ENCODE peak calls at places on chromosomes 13 and 19, in five cellular contexts. One of them, this sample, is unnamed.
A peak's percentile ranks its signal among the peaks of the same experiment; 100 is the strongest.

GRCh38 chr19:30378701-30379100 is 6.5 kb downstream of the ZNF536 start:
- DNase-seq in WERI-Rb-1: no peak
- DNase-seq in mucosa of descending colon: no peak
- DNase-seq in breast epithelium: no peak
- DNase-seq in colonic mucosa: no peak
- DNase-seq in this sample: no peak

GRCh38 chr19:38351865-38352395 is 16.3 kb downstream of the CATSPERG start:
- DNase-seq in WERI-Rb-1: peak; percentile 49
- DNase-seq in mucosa of descending colon: no peak
- DNase-seq in breast epithelium: no peak
- DNase-seq in colonic mucosa: no peak
- DNase-seq in this sample: no peak

GRCh38 chr19:17041994-17042393 is 15.4 kb upstream of the CPAMD8 start:
- DNase-seq in WERI-Rb-1: no peak
- DNase-seq in mucosa of descending colon: no peak
- DNase-seq in breast epithelium: no peak
- DNase-seq in colonic mucosa: peak; percentile 61
- DNase-seq in this sample: no peak

GRCh38 chr19:41978470-41978869 is 15.6 kb downstream of the ATP1A3 start:
- DNase-seq in WERI-Rb-1: no peak
- DNase-seq in mucosa of descending colon: no peak
- DNase-seq in breast epithelium: no peak
- DNase-seq in colonic mucosa: no peak
- DNase-seq in this sample: no peak

GRCh38 chr19:34733826-34734600 is at the start of gene ZNF181:
- DNase-seq in WERI-Rb-1: peak; percentile 92
- DNase-seq in mucosa of descending colon: peak; percentile 92
- DNase-seq in breast epithelium: peak; percentile 81
- DNase-seq in colonic mucosa: peak; percentile 92
- DNase-seq in this sample: peak; percentile 96

GRCh38 chr19:8324186-8325050 is 3.1 kb downstream of the RPS28 start:
- DNase-seq in WERI-Rb-1: no peak
- DNase-seq in mucosa of descending colon: peak; percentile 58
- DNase-seq in breast epithelium: no peak
- DNase-seq in colonic mucosa: no peak
- DNase-seq in this sample: peak; percentile 79

GRCh38 chr13:37869756-37870488 is at the start of gene TRPC4:
- DNase-seq in WERI-Rb-1: peak; percentile 64
- DNase-seq in mucosa of descending colon: peak; percentile 50
- DNase-seq in breast epithelium: no peak
- DNase-seq in colonic mucosa: peak; percentile 26
- DNase-seq in this sample: peak; percentile 92

GRCh38 chr13:80251403-80251802 is 89.5 kb downstream of the SPRY2 start:
- DNase-seq in WERI-Rb-1: no peak
- DNase-seq in mucosa of descending colon: no peak
- DNase-seq in breast epithelium: no peak
- DNase-seq in colonic mucosa: no peak
- DNase-seq in this sample: no peak

GRCh38 chr13:58712191-58712590 is 1080.6 kb downstream of the PCDH17 start:
- DNase-seq in WERI-Rb-1: peak; percentile 59
- DNase-seq in mucosa of descending colon: no peak
- DNase-seq in breast epithelium: no peak
- DNase-seq in colonic mucosa: no peak
- DNase-seq in this sample: peak; percentile 81

GRCh38 chr19:5026706-5027273 is 57.9 kb downstream of the KDM4B start:
- DNase-seq in WERI-Rb-1: no peak
- DNase-seq in mucosa of descending colon: peak; percentile 41
- DNase-seq in breast epithelium: no peak
- DNase-seq in colonic mucosa: no peak
- DNase-seq in this sample: no peak

GRCh38 chr19:33194884-33195710 is 967 bp downstream of the LRP3 start:
- DNase-seq in WERI-Rb-1: peak; percentile 33
- DNase-seq in mucosa of descending colon: peak; percentile 44
- DNase-seq in breast epithelium: no peak
- DNase-seq in colonic mucosa: peak; percentile 34
- DNase-seq in this sample: peak; percentile 73

GRCh38 chr13:113532156-113532806 is 41.8 kb upstream of the DCUN1D2 start:
- DNase-seq in WERI-Rb-1: no peak
- DNase-seq in mucosa of descending colon: no peak
- DNase-seq in breast epithelium: no peak
- DNase-seq in colonic mucosa: no peak
- DNase-seq in this sample: no peak

GRCh38 chr13:64239372-64239771 is 2823.7 kb upstream of the PCDH20 start:
- DNase-seq in WERI-Rb-1: no peak
- DNase-seq in mucosa of descending colon: no peak
- DNase-seq in breast epithelium: no peak
- DNase-seq in colonic mucosa: no peak
- DNase-seq in this sample: no peak

GRCh38 chr13:33931397-33931987 is 113.5 kb downstream of the RFC3 start:
- DNase-seq in WERI-Rb-1: peak; percentile 35
- DNase-seq in mucosa of descending colon: no peak
- DNase-seq in breast epithelium: no peak
- DNase-seq in colonic mucosa: no peak
- DNase-seq in this sample: peak; percentile 63

GRCh38 chr19:31354316-31354715 is 5.1 kb upstream of the TSHZ3 start:
- DNase-seq in WERI-Rb-1: no peak
- DNase-seq in mucosa of descending colon: no peak
- DNase-seq in breast epithelium: no peak
- DNase-seq in colonic mucosa: no peak
- DNase-seq in this sample: peak; percentile 60

GRCh38 chr19:5131031-5131865 is 162.3 kb downstream of the KDM4B start:
- DNase-seq in WERI-Rb-1: no peak
- DNase-seq in mucosa of descending colon: peak; percentile 72
- DNase-seq in breast epithelium: no peak
- DNase-seq in colonic mucosa: no peak
- DNase-seq in this sample: peak; percentile 69

GRCh38 chr13:45406421-45406820 is 11.8 kb downstream of the SLC25A30 start:
- DNase-seq in WERI-Rb-1: no peak
- DNase-seq in mucosa of descending colon: no peak
- DNase-seq in breast epithelium: no peak
- DNase-seq in colonic mucosa: no peak
- DNase-seq in this sample: no peak

GRCh38 chr19:22945560-22945959 is 57.4 kb downstream of the ZNF728 start:
- DNase-seq in WERI-Rb-1: no peak
- DNase-seq in mucosa of descending colon: no peak
- DNase-seq in breast epithelium: no peak
- DNase-seq in colonic mucosa: no peak
- DNase-seq in this sample: no peak

GRCh38 chr13:94967183-94968039 is 255.1 kb upstream of the SOX21 start:
- DNase-seq in WERI-Rb-1: peak; percentile 63
- DNase-seq in mucosa of descending colon: no peak
- DNase-seq in breast epithelium: no peak
- DNase-seq in colonic mucosa: no peak
- DNase-seq in this sample: peak; percentile 83

GRCh38 chr13:37868691-37869505 is 674 bp downstream of the TRPC4 start:
- DNase-seq in WERI-Rb-1: peak; percentile 3
- DNase-seq in mucosa of descending colon: no peak
- DNase-seq in breast epithelium: no peak
- DNase-seq in colonic mucosa: no peak
- DNase-seq in this sample: peak; percentile 76

GRCh38 chr13:77062097-77062496 is 35.1 kb upstream of the FBXL3 start:
- DNase-seq in WERI-Rb-1: no peak
- DNase-seq in mucosa of descending colon: no peak
- DNase-seq in breast epithelium: no peak
- DNase-seq in colonic mucosa: no peak
- DNase-seq in this sample: no peak

GRCh38 chr19:1363599-1363998 is 20.1 kb upstream of the NDUFS7 start:
- DNase-seq in WERI-Rb-1: no peak
- DNase-seq in mucosa of descending colon: no peak
- DNase-seq in breast epithelium: no peak
- DNase-seq in colonic mucosa: no peak
- DNase-seq in this sample: no peak

DNA sequence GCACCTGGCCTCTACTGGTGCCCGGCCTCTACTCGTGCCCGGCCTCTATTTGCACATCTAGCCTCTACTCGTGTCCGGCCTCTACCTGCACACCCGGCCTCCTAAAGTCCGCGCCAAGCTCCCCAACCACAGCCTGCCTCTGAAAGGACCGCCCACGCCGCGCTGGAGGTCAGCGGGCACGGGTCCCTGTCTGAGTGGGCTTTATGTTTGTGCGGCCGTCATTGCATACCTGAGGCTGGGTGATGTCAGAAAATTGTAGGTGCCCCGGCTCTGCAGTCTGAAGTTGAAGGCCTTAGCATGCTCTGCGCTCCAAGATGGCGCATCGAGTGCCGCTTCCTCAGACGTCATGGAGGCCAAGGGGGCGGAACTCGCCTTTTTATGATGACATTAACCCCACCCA is 1.1 kb downstream of the ZNF135 start:
- DNase-seq in WERI-Rb-1: no peak
- DNase-seq in mucosa of descending colon: no peak
- DNase-seq in breast epithelium: no peak
- DNase-seq in colonic mucosa: no peak
- DNase-seq in this sample: no peak
- H3K9me3 ChIP-seq in WERI-Rb-1: peaks cover 10% of the 10 kb centered on the region
- H3K9me3 ChIP-seq in mucosa of descending colon: peaks cover 47% of the 10 kb centered on the region
- H3K9me3 ChIP-seq in breast epithelium: peaks cover 35% of the 10 kb centered on the region
- H3K9me3 ChIP-seq in colonic mucosa: no peaks in the 10 kb centered on the region
- H3K9me3 ChIP-seq in this sample: peaks cover 42% of the 10 kb centered on the region

GRCh38 chr13:111513766-111514611 is 193.5 kb downstream of the TEX29 start:
- DNase-seq in WERI-Rb-1: peak; percentile 2
- DNase-seq in mucosa of descending colon: peak; percentile 35
- DNase-seq in breast epithelium: no peak
- DNase-seq in colonic mucosa: no peak
- DNase-seq in this sample: no peak
- H3K9me3 ChIP-seq in WERI-Rb-1: peaks cover 42% of the 10 kb centered on the region
- H3K9me3 ChIP-seq in mucosa of descending colon: no peaks in the 10 kb centered on the region
- H3K9me3 ChIP-seq in breast epithelium: no peaks in the 10 kb centered on the region
- H3K9me3 ChIP-seq in colonic mucosa: no peaks in the 10 kb centered on the region
- H3K9me3 ChIP-seq in this sample: no peaks in the 10 kb centered on the region

GRCh38 chr19:12379732-12380443 is 14.4 kb upstream of the ZNF442 start:
- DNase-seq in WERI-Rb-1: no peak
- DNase-seq in mucosa of descending colon: no peak
- DNase-seq in breast epithelium: no peak
- DNase-seq in colonic mucosa: no peak
- DNase-seq in this sample: no peak
- H3K9me3 ChIP-seq in WERI-Rb-1: peaks cover 7% of the 10 kb centered on the region
- H3K9me3 ChIP-seq in mucosa of descending colon: peaks cover 58% of the 10 kb centered on the region
- H3K9me3 ChIP-seq in breast epithelium: peaks cover 34% of the 10 kb centered on the region
- H3K9me3 ChIP-seq in colonic mucosa: peaks cover 7% of the 10 kb centered on the region
- H3K9me3 ChIP-seq in this sample: peaks cover 45% of the 10 kb centered on the region

GRCh38 chr13:112114391-112114790 is 47.4 kb downstream of the SOX1 start:
- DNase-seq in WERI-Rb-1: no peak
- DNase-seq in mucosa of descending colon: peak; percentile 44
- DNase-seq in breast epithelium: no peak
- DNase-seq in colonic mucosa: no peak
- DNase-seq in this sample: peak; percentile 31

GRCh38 chr13:112110479-112110878 is 43.5 kb downstream of the SOX1 start:
- DNase-seq in WERI-Rb-1: no peak
- DNase-seq in mucosa of descending colon: no peak
- DNase-seq in breast epithelium: no peak
- DNase-seq in colonic mucosa: no peak
- DNase-seq in this sample: no peak

GRCh38 chr13:112113355-112113754 is 46.4 kb downstream of the SOX1 start:
- DNase-seq in WERI-Rb-1: no peak
- DNase-seq in mucosa of descending colon: no peak
- DNase-seq in breast epithelium: no peak
- DNase-seq in colonic mucosa: peak; percentile 52
- DNase-seq in this sample: no peak

GRCh38 chr13:112113851-112114250 is 46.9 kb downstream of the SOX1 start:
- DNase-seq in WERI-Rb-1: no peak
- DNase-seq in mucosa of descending colon: peak; percentile 13
- DNase-seq in breast epithelium: no peak
- DNase-seq in colonic mucosa: no peak
- DNase-seq in this sample: peak; percentile 28

DNA sequence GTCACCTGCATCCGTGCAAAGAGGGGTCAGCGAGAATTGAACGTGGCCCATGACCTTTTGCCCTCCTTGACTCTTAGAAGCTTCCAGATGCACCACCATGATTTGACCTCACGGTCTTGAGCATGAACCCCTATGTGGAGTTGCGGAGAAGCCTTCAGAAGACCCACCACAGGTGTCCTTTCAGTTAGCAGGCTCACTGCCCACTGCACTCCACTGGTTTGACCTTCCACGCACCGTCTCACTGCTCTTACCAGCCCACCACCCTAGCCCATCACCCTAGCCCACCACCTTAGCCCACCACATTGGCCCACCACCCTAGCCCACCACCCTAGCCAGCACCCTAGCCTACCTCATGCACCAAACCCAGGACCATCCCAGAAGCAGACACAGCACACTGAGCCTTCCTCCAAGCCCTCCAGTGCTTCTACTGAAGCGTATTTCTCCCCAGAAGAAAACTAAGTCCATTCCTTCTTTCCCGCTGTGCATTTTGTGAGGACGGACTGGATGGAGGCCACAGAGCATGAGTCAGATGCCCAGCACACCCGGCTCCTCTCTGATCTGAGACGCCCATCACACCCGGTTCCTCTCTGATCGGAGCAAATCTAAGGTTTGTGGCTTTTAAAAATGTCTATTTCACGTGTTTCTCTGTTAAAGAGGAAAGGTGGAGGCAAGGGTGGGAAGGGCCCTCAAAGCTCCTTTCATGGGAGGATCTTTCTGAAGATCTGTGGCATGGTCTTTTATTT is 45.8 kb downstream of the SOX1 start:
- DNase-seq in WERI-Rb-1: peak; percentile 2
- DNase-seq in mucosa of descending colon: no peak
- DNase-seq in breast epithelium: no peak
- DNase-seq in colonic mucosa: peak; percentile 57
- DNase-seq in this sample: peak; percentile 11
- H3K9me3 ChIP-seq in WERI-Rb-1: peaks cover 10% of the 10 kb centered on the region
- H3K9me3 ChIP-seq in mucosa of descending colon: no peaks in the 10 kb centered on the region
- H3K9me3 ChIP-seq in breast epithelium: no peaks in the 10 kb centered on the region
- H3K9me3 ChIP-seq in colonic mucosa: no peaks in the 10 kb centered on the region
- H3K9me3 ChIP-seq in this sample: no peaks in the 10 kb centered on the region

DNA sequence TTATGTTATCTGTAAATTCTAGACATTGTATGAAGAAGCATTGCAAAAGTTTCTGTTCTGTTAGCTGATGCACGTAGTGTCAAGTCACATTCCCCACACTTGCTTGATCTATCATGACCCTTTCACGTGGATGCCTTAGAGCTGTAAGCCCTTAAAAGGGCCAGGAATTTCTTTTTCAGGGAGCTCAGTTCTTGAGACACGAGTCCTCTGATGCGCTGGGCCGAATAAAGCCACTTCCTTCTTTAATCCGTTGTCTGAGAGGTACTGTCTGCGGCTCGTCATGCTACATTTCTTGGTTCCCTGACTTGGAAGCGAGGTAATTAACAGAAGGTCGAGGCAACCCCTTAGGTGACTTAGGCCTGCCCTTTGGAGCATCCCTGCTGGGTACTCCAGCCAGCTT is 5.8 kb downstream of the ZNF816 start:
- DNase-seq in WERI-Rb-1: no peak
- DNase-seq in mucosa of descending colon: no peak
- DNase-seq in breast epithelium: no peak
- DNase-seq in colonic mucosa: no peak
- DNase-seq in this sample: no peak
- H3K9me3 ChIP-seq in WERI-Rb-1: peaks cover 4% of the 10 kb centered on the region
- H3K9me3 ChIP-seq in mucosa of descending colon: peaks cover 85% of the 10 kb centered on the region
- H3K9me3 ChIP-seq in breast epithelium: peaks cover 36% of the 10 kb centered on the region
- H3K9me3 ChIP-seq in colonic mucosa: peaks cover 7% of the 10 kb centered on the region
- H3K9me3 ChIP-seq in this sample: peaks cover 95% of the 10 kb centered on the region

DNA sequence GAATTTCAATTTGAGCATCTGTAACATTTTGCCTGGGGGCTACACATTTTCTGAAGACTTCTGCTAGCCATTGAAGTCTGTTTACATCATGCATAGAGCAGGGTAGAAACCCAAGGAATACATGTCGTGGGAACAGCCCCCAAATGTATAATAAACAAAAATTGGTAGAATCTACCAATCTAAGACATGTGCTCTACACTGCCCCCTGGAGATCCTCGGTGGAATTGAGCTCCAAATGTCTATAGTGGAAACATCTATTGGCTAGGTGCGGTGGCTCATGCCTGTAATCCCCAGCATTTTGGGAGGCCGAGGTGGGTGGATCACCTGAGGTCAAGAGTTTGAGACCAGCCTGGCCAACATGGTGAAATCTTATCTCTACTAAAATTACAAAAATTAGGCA is 57.3 kb downstream of the MBD3L2B start:
- DNase-seq in WERI-Rb-1: peak; percentile 7
- DNase-seq in mucosa of descending colon: no peak
- DNase-seq in breast epithelium: no peak
- DNase-seq in colonic mucosa: no peak
- DNase-seq in this sample: peak; percentile 51
- H3K9me3 ChIP-seq in WERI-Rb-1: peaks cover 4% of the 10 kb centered on the region
- H3K9me3 ChIP-seq in mucosa of descending colon: no peaks in the 10 kb centered on the region
- H3K9me3 ChIP-seq in breast epithelium: no peaks in the 10 kb centered on the region
- H3K9me3 ChIP-seq in colonic mucosa: no peaks in the 10 kb centered on the region
- H3K9me3 ChIP-seq in this sample: peaks cover 76% of the 10 kb centered on the region

This sample was measured in endodermal cell.